ENCODE peak calls at places on chromosomes 4 and X, in six cellular contexts. One of them, this sample, is unnamed.

GRCh38 chrX:131841496-131842410 is 181.3 kb upstream of the STK26 start:
- DNase-seq in H7: peak; percentile 84
- DNase-seq in HCT116: peak; percentile 40
- DNase-seq in fibroblast of pulmonary artery: peak; percentile 62
- DNase-seq in CD8-positive, alpha-beta T cell: peak; percentile 34
- DNase-seq in DND-41: peak; percentile 37
- DNase-seq in this sample: peak; percentile 24

GRCh38 chr4:176150283-176150682 is 45.1 kb downstream of the SPATA4 start:
- DNase-seq in H7: no peak
- DNase-seq in fibroblast of pulmonary artery: peak; percentile 51
- DNase-seq in HCT116: peak; percentile 23
- DNase-seq in DND-41: no peak
- DNase-seq in CD8-positive, alpha-beta T cell: no peak
- DNase-seq in this sample: peak; percentile 4

GRCh38 chrX:15749642-15750610 is 11.9 kb downstream of the CA5B start:
- DNase-seq in H7: no peak
- DNase-seq in DND-41: no peak
- DNase-seq in fibroblast of pulmonary artery: no peak
- DNase-seq in HCT116: no peak
- DNase-seq in CD8-positive, alpha-beta T cell: peak; percentile 27
- DNase-seq in this sample: peak; percentile 35

GRCh38 chrX:150268839-150269238 is 94.3 kb upstream of the MAMLD1 start:
- DNase-seq in fibroblast of pulmonary artery: no peak
- DNase-seq in DND-41: no peak
- DNase-seq in CD8-positive, alpha-beta T cell: no peak
- DNase-seq in H7: no peak
- DNase-seq in HCT116: no peak
- DNase-seq in this sample: no peak

GRCh38 chrX:102934624-102935023 is 2.4 kb upstream of the RAB40AL start:
- DNase-seq in CD8-positive, alpha-beta T cell: peak; percentile 20
- DNase-seq in HCT116: no peak
- DNase-seq in H7: peak; percentile 52
- DNase-seq in fibroblast of pulmonary artery: peak; percentile 45
- DNase-seq in DND-41: peak; percentile 40
- DNase-seq in this sample: peak; percentile 10

GRCh38 chrX:769796-770195 is 139.2 kb downstream of the SHOX start:
- DNase-seq in fibroblast of pulmonary artery: no peak
- DNase-seq in DND-41: no peak
- DNase-seq in HCT116: no peak
- DNase-seq in H7: peak; percentile 75
- DNase-seq in CD8-positive, alpha-beta T cell: no peak
- DNase-seq in this sample: no peak

GRCh38 chr4:89434364-89434988 is 126.9 kb upstream of the GPRIN3 start:
- DNase-seq in fibroblast of pulmonary artery: peak; percentile 69
- DNase-seq in H7: peak; percentile 8
- DNase-seq in HCT116: peak; percentile 18
- DNase-seq in CD8-positive, alpha-beta T cell: no peak
- DNase-seq in DND-41: peak; percentile 6
- DNase-seq in this sample: no peak

GRCh38 chrX:19382500-19383145 is 38.9 kb downstream of the PDHA1 start:
- DNase-seq in CD8-positive, alpha-beta T cell: peak; percentile 47
- DNase-seq in HCT116: peak; percentile 15
- DNase-seq in H7: peak; percentile 77
- DNase-seq in DND-41: peak; percentile 60
- DNase-seq in fibroblast of pulmonary artery: peak; percentile 36
- DNase-seq in this sample: peak; percentile 20

GRCh38 chrX:103344606-103345005 is 11.7 kb upstream of the TCEAL9 start:
- DNase-seq in H7: no peak
- DNase-seq in CD8-positive, alpha-beta T cell: no peak
- DNase-seq in fibroblast of pulmonary artery: peak; percentile 47
- DNase-seq in HCT116: no peak
- DNase-seq in DND-41: no peak
- DNase-seq in this sample: no peak

GRCh38 chr4:147891476-147892115 is 159.7 kb downstream of the ARHGAP10 start:
- DNase-seq in HCT116: no peak
- DNase-seq in H7: no peak
- DNase-seq in CD8-positive, alpha-beta T cell: no peak
- DNase-seq in DND-41: no peak
- DNase-seq in fibroblast of pulmonary artery: no peak
- DNase-seq in this sample: no peak

GRCh38 chrX:154727418-154728323 is 23.2 kb downstream of the GAB3 start:
- DNase-seq in DND-41: no peak
- DNase-seq in fibroblast of pulmonary artery: peak; percentile 79
- DNase-seq in HCT116: no peak
- DNase-seq in CD8-positive, alpha-beta T cell: no peak
- DNase-seq in H7: no peak
- DNase-seq in this sample: no peak

GRCh38 chr4:36255575-36255974 is 11.3 kb upstream of the ARAP2 start:
- DNase-seq in DND-41: peak; percentile 85
- DNase-seq in CD8-positive, alpha-beta T cell: peak; percentile 59
- DNase-seq in HCT116: no peak
- DNase-seq in H7: no peak
- DNase-seq in fibroblast of pulmonary artery: no peak
- DNase-seq in this sample: peak; percentile 98

GRCh38 chrX:22300130-22300529 is 27.4 kb downstream of the CBLL2 start:
- DNase-seq in HCT116: peak; percentile 45
- DNase-seq in CD8-positive, alpha-beta T cell: no peak
- DNase-seq in DND-41: no peak
- DNase-seq in fibroblast of pulmonary artery: peak; percentile 55
- DNase-seq in H7: no peak
- DNase-seq in this sample: no peak

GRCh38 chr4:67483868-67484602 is 61.3 kb downstream of the CENPC start:
- DNase-seq in DND-41: no peak
- DNase-seq in HCT116: no peak
- DNase-seq in CD8-positive, alpha-beta T cell: no peak
- DNase-seq in fibroblast of pulmonary artery: peak; percentile 31
- DNase-seq in H7: peak; percentile 3
- DNase-seq in this sample: no peak

GRCh38 chr4:7392438-7393374 is 42.0 kb downstream of the PSAPL1 start:
- DNase-seq in DND-41: no peak
- DNase-seq in H7: peak; percentile 57
- DNase-seq in fibroblast of pulmonary artery: peak; percentile 7
- DNase-seq in CD8-positive, alpha-beta T cell: no peak
- DNase-seq in HCT116: no peak
- DNase-seq in this sample: no peak

DNA sequence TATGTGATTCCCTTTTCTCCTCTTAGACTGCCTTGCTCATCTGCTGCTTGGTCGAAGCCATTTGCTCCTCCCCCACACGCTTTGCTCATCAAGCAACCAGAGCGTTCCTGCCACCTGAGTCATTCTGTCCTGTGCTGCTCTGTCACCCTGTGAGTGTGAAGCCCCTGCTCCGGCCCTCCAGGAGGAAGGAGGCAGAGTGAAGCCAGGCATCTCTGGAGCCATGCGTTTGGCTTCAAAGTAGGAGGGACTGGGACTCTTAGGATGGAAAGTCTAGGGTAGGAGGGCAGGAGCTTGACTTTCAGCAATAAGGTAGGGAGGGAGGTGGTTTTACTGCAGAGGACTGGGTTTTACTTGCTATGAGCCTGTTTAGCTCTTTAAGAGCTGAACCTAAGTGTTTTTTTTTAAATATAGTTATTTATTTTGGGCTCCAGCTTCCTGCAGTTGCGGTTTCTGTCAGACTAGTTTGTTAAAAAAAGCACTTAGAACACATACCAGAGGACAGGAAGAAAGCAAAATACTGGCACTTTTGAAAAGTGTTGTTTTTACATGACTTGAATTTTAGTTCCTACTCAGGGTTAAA is 63.6 kb downstream of the SPINK2 start:
- DNase-seq in CD8-positive, alpha-beta T cell: peak; percentile 65
- DNase-seq in H7: peak; percentile 48
- DNase-seq in DND-41: peak; percentile 60
- DNase-seq in fibroblast of pulmonary artery: peak; percentile 80
- DNase-seq in HCT116: peak; percentile 70
- DNase-seq in this sample: peak; percentile 91
- H3K4me3 ChIP-seq in CD8-positive, alpha-beta T cell: peak overlapping the region; percentile 44
- H3K4me3 ChIP-seq in H7: no peak overlapping the region
- H3K4me3 ChIP-seq in DND-41: peak overlapping the region; percentile 44
- H3K4me3 ChIP-seq in fibroblast of pulmonary artery: no peak overlapping the region
- H3K4me3 ChIP-seq in HCT116: no peak overlapping the region
- H3K4me3 ChIP-seq in this sample: peak overlapping the region; percentile 44

GRCh38 chrX:100591256-100592051 is 6.7 kb downstream of the TNMD start:
- DNase-seq in DND-41: no peak
- DNase-seq in fibroblast of pulmonary artery: no peak
- DNase-seq in CD8-positive, alpha-beta T cell: no peak
- DNase-seq in H7: no peak
- DNase-seq in HCT116: no peak
- DNase-seq in this sample: no peak
- H3K4me3 ChIP-seq in DND-41: no peak overlapping the region
- H3K4me3 ChIP-seq in fibroblast of pulmonary artery: no peak overlapping the region
- H3K4me3 ChIP-seq in CD8-positive, alpha-beta T cell: no peak overlapping the region
- H3K4me3 ChIP-seq in H7: no peak overlapping the region
- H3K4me3 ChIP-seq in HCT116: no peak overlapping the region
- H3K4me3 ChIP-seq in this sample: no peak overlapping the region

GRCh38 chrX:53087378-53087777 is 5.2 kb downstream of the TSPYL2 start:
- DNase-seq in H7: no peak
- DNase-seq in fibroblast of pulmonary artery: no peak
- DNase-seq in DND-41: no peak
- DNase-seq in CD8-positive, alpha-beta T cell: no peak
- DNase-seq in HCT116: no peak
- DNase-seq in this sample: no peak

GRCh38 chrX:53089224-53089842 is 4.6 kb upstream of the KANTR start:
- DNase-seq in DND-41: peak; percentile 52
- DNase-seq in H7: peak; percentile 72
- DNase-seq in CD8-positive, alpha-beta T cell: peak; percentile 45
- DNase-seq in HCT116: peak; percentile 34
- DNase-seq in fibroblast of pulmonary artery: peak; percentile 75
- DNase-seq in this sample: no peak

GRCh38 chrX:53085661-53086229 is 3.6 kb downstream of the TSPYL2 start:
- DNase-seq in CD8-positive, alpha-beta T cell: peak; percentile 46
- DNase-seq in HCT116: no peak
- DNase-seq in H7: no peak
- DNase-seq in DND-41: no peak
- DNase-seq in fibroblast of pulmonary artery: no peak
- DNase-seq in this sample: no peak

GRCh38 chrX:53086464-53086863 is 4.3 kb downstream of the TSPYL2 start:
- DNase-seq in CD8-positive, alpha-beta T cell: no peak
- DNase-seq in DND-41: no peak
- DNase-seq in fibroblast of pulmonary artery: peak; percentile 47
- DNase-seq in HCT116: no peak
- DNase-seq in H7: no peak
- DNase-seq in this sample: no peak

DNA sequence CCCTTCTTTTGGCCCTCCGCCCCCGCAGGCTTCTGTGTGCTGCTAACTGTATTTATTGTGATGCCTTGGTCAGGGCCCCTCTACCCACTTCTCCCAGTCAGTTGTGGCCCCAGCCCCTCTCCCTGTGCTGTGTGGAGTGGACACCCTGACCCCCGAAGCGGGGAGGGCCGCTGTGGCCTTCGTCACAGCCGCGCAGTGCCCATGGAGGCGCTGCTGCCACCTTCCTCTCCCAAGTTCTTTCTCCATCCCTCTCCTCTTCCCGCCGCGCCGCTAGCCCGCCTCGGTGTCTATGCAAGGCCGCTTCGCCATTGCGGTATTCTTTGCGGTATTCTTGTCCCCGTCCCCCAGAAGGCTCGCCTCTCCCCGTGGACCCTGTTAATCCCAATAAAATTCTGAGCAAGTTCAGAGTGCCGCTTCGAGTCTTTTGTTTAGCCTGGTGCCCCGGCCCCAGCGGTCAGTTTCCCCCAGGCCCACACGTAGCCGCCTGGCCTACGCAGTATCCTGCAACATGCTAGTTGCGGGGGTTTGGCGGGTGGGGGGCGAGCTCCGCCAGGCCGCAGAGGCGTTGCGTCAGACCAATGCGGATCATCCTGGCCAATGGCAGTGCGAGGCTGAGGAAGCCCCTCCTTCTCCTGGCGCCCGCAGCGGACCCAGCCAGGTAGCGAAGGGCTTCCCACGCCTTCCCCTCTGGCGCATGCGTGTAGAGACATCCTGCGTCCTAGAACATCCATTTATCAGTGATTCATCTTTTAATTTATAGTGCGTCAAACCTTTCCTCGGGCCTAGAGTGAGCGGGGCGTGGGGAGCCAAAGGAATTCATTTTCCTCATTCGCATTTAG is 5.6 kb upstream of the KANTR start:
- DNase-seq in DND-41: no peak
- DNase-seq in HCT116: no peak
- DNase-seq in CD8-positive, alpha-beta T cell: peak; percentile 84
- DNase-seq in fibroblast of pulmonary artery: peak; percentile 86
- DNase-seq in H7: peak; percentile 91
- DNase-seq in this sample: no peak
- H3K4me3 ChIP-seq in DND-41: no peak overlapping the region
- H3K4me3 ChIP-seq in HCT116: no peak overlapping the region
- H3K4me3 ChIP-seq in CD8-positive, alpha-beta T cell: peak overlapping the region; percentile 44
- H3K4me3 ChIP-seq in fibroblast of pulmonary artery: peak overlapping the region; percentile 40
- H3K4me3 ChIP-seq in H7: peak overlapping the region; percentile 50
- H3K4me3 ChIP-seq in this sample: no peak overlapping the region

GRCh38 chr4:146640459-146641061 is 1.9 kb downstream of the POU4F2 start:
- DNase-seq in HCT116: no peak
- DNase-seq in H7: peak; percentile 45
- DNase-seq in CD8-positive, alpha-beta T cell: no peak
- DNase-seq in fibroblast of pulmonary artery: no peak
- DNase-seq in DND-41: no peak
- DNase-seq in this sample: no peak

GRCh38 chr4:146639414-146639814 is 721 bp downstream of the POU4F2 start:
- DNase-seq in DND-41: no peak
- DNase-seq in HCT116: no peak
- DNase-seq in CD8-positive, alpha-beta T cell: no peak
- DNase-seq in H7: no peak
- DNase-seq in fibroblast of pulmonary artery: no peak
- DNase-seq in this sample: no peak

GRCh38 chr4:146640021-146640425 is 1.3 kb downstream of the POU4F2 start:
- DNase-seq in CD8-positive, alpha-beta T cell: no peak
- DNase-seq in HCT116: no peak
- DNase-seq in DND-41: no peak
- DNase-seq in H7: peak; percentile 47
- DNase-seq in fibroblast of pulmonary artery: no peak
- DNase-seq in this sample: no peak

GRCh38 chr4:146638801-146639351 is at the start of gene POU4F2:
- DNase-seq in DND-41: no peak
- DNase-seq in CD8-positive, alpha-beta T cell: no peak
- DNase-seq in HCT116: no peak
- DNase-seq in fibroblast of pulmonary artery: peak; percentile 13
- DNase-seq in H7: peak; percentile 86
- DNase-seq in this sample: no peak

DNA sequence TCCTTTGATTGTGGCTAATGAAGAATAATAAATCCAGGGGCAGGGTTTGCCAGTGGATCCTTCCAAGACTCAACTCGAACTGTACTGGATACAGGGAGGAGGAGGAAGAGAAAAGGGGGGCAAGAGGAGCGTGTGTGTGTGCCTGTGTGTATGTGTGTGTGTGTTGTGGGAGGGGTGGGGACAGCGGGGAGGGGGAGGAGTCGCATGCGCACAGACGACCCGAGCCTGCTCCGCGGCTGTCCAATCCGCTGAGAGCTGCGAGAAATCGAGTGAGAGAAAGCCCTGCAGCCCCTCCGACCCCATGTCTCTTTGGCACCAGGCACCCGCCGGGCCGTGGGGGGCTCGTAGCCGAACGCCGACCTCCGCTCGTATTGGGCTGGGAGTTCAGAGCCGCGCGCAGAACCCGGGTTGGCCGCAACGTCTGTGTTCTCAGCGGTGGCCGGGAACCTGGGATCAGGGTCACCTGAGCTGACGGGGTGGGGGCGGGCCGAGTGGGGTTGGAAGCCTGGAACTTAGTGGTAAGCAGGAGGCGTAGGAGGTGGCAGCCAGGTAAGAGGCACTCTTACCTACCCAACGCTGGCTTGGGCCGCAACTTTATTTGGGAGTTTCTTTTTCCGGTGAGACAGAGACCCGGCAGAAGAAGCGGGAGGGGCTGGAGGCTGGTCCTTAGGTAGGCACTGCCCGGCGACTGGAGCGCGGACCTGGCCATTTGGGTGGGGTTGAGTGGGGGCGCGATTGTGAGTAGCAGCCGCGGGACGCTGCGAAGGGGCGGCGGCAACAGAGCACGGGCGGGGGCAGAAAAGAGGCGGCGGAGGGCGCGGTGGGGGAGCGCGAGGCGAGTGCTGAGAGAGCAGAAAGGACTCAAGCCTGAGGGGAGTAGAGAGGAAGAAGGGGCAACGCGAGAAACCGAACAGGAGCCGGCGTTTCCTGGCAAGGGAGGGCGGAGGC is 566 bp upstream of the POU4F2 start:
- DNase-seq in H7: peak; percentile 75
- DNase-seq in CD8-positive, alpha-beta T cell: no peak
- DNase-seq in DND-41: no peak
- DNase-seq in HCT116: no peak
- DNase-seq in fibroblast of pulmonary artery: no peak
- DNase-seq in this sample: no peak
- H3K4me3 ChIP-seq in H7: peak overlapping the region; percentile 29
- H3K4me3 ChIP-seq in CD8-positive, alpha-beta T cell: no peak overlapping the region
- H3K4me3 ChIP-seq in DND-41: no peak overlapping the region
- H3K4me3 ChIP-seq in HCT116: no peak overlapping the region
- H3K4me3 ChIP-seq in fibroblast of pulmonary artery: no peak overlapping the region
- H3K4me3 ChIP-seq in this sample: no peak overlapping the region

This sample was measured in Jurkat, Clone E6-1.